ENCODE peak calls at places on chromosomes 5 and 9, in six cellular contexts. Z is brain microvascular endothelial cell; V is CD8-positive, alpha-beta T cell; U is heart right ventricle; X is natural killer cell; Y is PC-9. D is an unnamed sample.

GRCh38 chr5:133475986-133476385 is 136.4 kb downstream of the FSTL4 start:
- DNase-seq in Z (no peak), V (no peak), U (no peak), X (no peak), Y (no peak), D (no peak)

GRCh38 chr9:107251756-107252322 is 31.2 kb upstream of the RAD23B start:
- DNase-seq in Z (peak; percentile 89), V (no peak), U (no peak), X (no peak), Y (no peak), D (no peak)

GRCh38 chr9:76085596-76085995 is 195.1 kb downstream of the PCSK5 start:
- DNase-seq in Z (no peak), V (no peak), U (no peak), X (no peak), Y (no peak), D (no peak)

GRCh38 chr5:175021886-175022285 is 297.5 kb downstream of the MSX2 start:
- DNase-seq in Z (no peak), V (no peak), U (no peak), X (no peak), Y (no peak), D (no peak)

GRCh38 chr5:146772881-146773440 is 105.6 kb downstream of the PPP2R2B start:
- DNase-seq in Z (no peak), V (no peak), U (no peak), X (no peak), Y (no peak), D (no peak)

GRCh38 chr9:124863371-124863831 is 1.5 kb downstream of the ARPC5L start:
- DNase-seq in Z (no peak), V (no peak), U (no peak), X (no peak), Y (peak; percentile 48), D (no peak)

GRCh38 chr5:87156631-87157030 is 111.1 kb upstream of the RASA1 start:
- DNase-seq in Z (no peak), V (no peak), U (no peak), X (no peak), Y (no peak), D (no peak)

GRCh38 chr9:7316458-7316795 is 483.2 kb downstream of the DMAC1 start:
- DNase-seq in Z (no peak), V (no peak), U (no peak), X (no peak), Y (no peak), D (no peak)

GRCh38 chr5:38404667-38405276 is 146.4 kb downstream of the EGFLAM start:
- DNase-seq in Z (no peak), V (no peak), U (no peak), X (no peak), Y (no peak), D (peak; percentile 13)

GRCh38 chr5:72815580-72816296 is 723 bp upstream of the TNPO1 start:
- DNase-seq in Z (no peak), V (no peak), U (no peak), X (no peak), Y (no peak), D (no peak)

GRCh38 chr9:10062629-10063395 is 550.0 kb downstream of the PTPRD start:
- DNase-seq in Z (no peak), V (no peak), U (no peak), X (no peak), Y (no peak), D (no peak)

GRCh38 chr9:132797861-132798659 is 80.0 kb downstream of the AK8 start:
- DNase-seq in Z (no peak), V (no peak), U (no peak), X (no peak), Y (no peak), D (no peak)

GRCh38 chr5:176534640-176535039 is 2.6 kb downstream of the RNF44 start:
- DNase-seq in Z (no peak), V (no peak), U (no peak), X (no peak), Y (no peak), D (no peak)

GRCh38 chr5:149782018-149782899 is 52.1 kb downstream of the PPARGC1B start:
- DNase-seq in Z (peak; percentile 20), V (no peak), U (peak; percentile 64), X (no peak), Y (no peak), D (no peak)

GRCh38 chr5:149779071-149779470 is 49.0 kb downstream of the PPARGC1B start:
- DNase-seq in Z (no peak), V (no peak), U (no peak), X (no peak), Y (no peak), D (no peak)

GRCh38 chr5:149780043-149780737 is 50.1 kb downstream of the PPARGC1B start:
- DNase-seq in Z (no peak), V (no peak), U (no peak), X (no peak), Y (peak; percentile 82), D (no peak)

GRCh38 chr5:149782900-149783586 is 52.9 kb downstream of the PPARGC1B start:
- DNase-seq in Z (no peak), V (no peak), U (no peak), X (no peak), Y (no peak), D (no peak)

GRCh38 chr5:149781612-149782011 is 51.5 kb downstream of the PPARGC1B start:
- DNase-seq in Z (no peak), V (no peak), U (no peak), X (no peak), Y (no peak), D (no peak)
- TF ChIP-seq CTCF in Z (no peak), V (no peak), U (no peak), X (no peak), Y (no peak), D (no peak)

GRCh38 chr9:72443855-72444254 is 77.6 kb upstream of the TMC1 start:
- DNase-seq in Z (no peak), V (no peak), U (no peak), X (no peak), Y (no peak), D (no peak)
- TF ChIP-seq CTCF in Z (peak; percentile 19), V (no peak), U (peak; percentile 14), X (no peak), Y (no peak), D (no peak)

GRCh38 chr9:134217431-134218210 is 53.3 kb upstream of the RNU6ATAC start:
- DNase-seq in Z (no peak), V (no peak), U (peak; percentile 4), X (no peak), Y (no peak), D (no peak)
- TF ChIP-seq CTCF in Z (peak; percentile 31), V (no peak), U (peak; percentile 26), X (no peak), Y (peak; percentile 51), D (no peak)

GRCh38 chr5:154732212-154732611 is 23.0 kb upstream of the LARP1 start:
- DNase-seq in Z (no peak), V (no peak), U (no peak), X (no peak), Y (no peak), D (no peak)

GRCh38 chr5:154728884-154729283 is 26.3 kb upstream of the LARP1 start:
- DNase-seq in Z (no peak), V (no peak), U (no peak), X (no peak), Y (no peak), D (no peak)

GRCh38 chr5:154734670-154735248 is 20.4 kb upstream of the LARP1 start:
- DNase-seq in Z (no peak), V (no peak), U (no peak), X (no peak), Y (no peak), D (no peak)

GRCh38 chr5:154727361-154727760 is 27.8 kb upstream of the LARP1 start:
- DNase-seq in Z (no peak), V (no peak), U (no peak), X (no peak), Y (no peak), D (no peak)

GRCh38 chr5:154729613-154730012 is 25.6 kb upstream of the LARP1 start:
- DNase-seq in Z (no peak), V (no peak), U (no peak), X (no peak), Y (no peak), D (no peak)
- TF ChIP-seq CTCF in Z (no peak), V (no peak), U (no peak), X (no peak), Y (no peak), D (no peak)

DNA sequence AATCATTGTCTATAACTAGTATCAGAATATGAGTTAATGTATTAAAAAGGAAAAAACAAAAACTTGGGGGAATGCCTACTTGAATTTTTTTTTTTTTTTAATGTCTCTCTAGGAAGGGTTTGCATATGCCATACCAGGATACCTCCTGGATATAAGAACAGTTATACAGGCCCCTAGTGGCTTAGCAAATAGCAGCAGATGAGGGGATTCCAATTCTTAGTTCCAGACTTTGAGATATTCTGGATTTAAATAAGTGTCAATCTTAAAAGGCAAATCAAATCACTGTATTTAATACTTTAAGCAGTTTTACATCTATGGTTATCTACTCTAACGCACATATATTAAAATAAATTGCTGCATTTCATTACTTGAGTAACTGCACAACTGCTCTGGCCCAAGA is 1055.5 kb upstream of the DMAC1 start:
- DNase-seq in Z (no peak), V (no peak), U (no peak), X (no peak), Y (no peak), D (no peak)
- TF ChIP-seq CTCF in Z (peak; percentile 67), V (no peak), U (peak; percentile 40), X (no peak), Y (no peak), D (peak; percentile 62)

DNA sequence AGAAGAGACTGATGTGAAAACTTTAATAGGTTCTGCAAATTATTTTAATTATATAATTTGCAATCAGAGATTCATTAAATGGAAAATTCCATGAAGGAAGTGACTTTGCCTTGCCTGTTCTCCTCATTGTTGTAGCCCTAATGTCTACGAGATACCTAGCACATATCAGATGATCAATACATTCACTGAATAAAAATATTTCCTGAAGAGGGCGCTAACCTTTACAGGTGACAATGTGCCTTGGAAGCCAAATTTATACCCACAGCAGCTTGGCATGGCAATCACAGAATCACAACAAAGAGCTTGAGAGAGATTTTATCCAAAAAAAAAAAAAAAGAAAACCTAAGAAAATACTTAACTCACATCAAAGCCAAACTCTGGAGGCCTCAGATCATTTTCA is 17.4 kb downstream of the HAUS6 start:
- DNase-seq in Z (no peak), V (no peak), U (no peak), X (no peak), Y (no peak), D (no peak)
- TF ChIP-seq CTCF in Z (peak; percentile 43), V (peak; percentile 56), U (peak; percentile 38), X (peak; percentile 39), Y (peak; percentile 55), D (peak; percentile 53)